ENCODE peak calls at places on chromosomes 11 and 22, in nine cellular contexts. M is lower lobe of right lung, G is psoas muscle, E is MCF 10A, X is dorsolateral prefrontal cortex, P is cardiac muscle cell, A is D721Med, O is GM12865, V is colonic mucosa. K is an unnamed sample.
A peak's percentile ranks its signal among the peaks of the same experiment; 100 is the strongest.

GRCh38 chr11:85088286-85088685 is 538.9 kb downstream of the DLG2 start:
- DNase-seq in M (no peak), G (no peak), E (no peak), X (no peak), P (no peak), A (no peak), O (no peak), V (no peak), K (no peak)

GRCh38 chr22:34917239-34917638 is 148.7 kb upstream of the ISX start:
- DNase-seq in M (no peak), G (no peak), E (no peak), X (peak; percentile 63), P (no peak), A (no peak), O (no peak), V (no peak), K (no peak)

GRCh38 chr11:134539285-134539684 is 127.2 kb upstream of the B3GAT1 start:
- DNase-seq in M (no peak), G (no peak), E (no peak), X (no peak), P (no peak), A (no peak), O (no peak), V (no peak), K (no peak)

GRCh38 chr22:43159484-43160178 is 8.3 kb downstream of the TSPO start:
- DNase-seq in M (no peak), G (no peak), E (no peak), X (no peak), P (no peak), A (no peak), O (peak; percentile 25), V (peak; percentile 96), K (no peak)

GRCh38 chr11:13694115-13694514 is 25.6 kb downstream of the FAR1 start:
- DNase-seq in M (no peak), G (no peak), E (no peak), X (no peak), P (no peak), A (no peak), O (no peak), V (no peak), K (no peak)

GRCh38 chr22:26323013-26323412 is 106.0 kb upstream of the ASPHD2 start:
- DNase-seq in M (no peak), G (no peak), E (peak; percentile 1), X (no peak), P (no peak), A (no peak), O (no peak), V (no peak), K (no peak)

GRCh38 chr22:27827586-27828213 is 26.1 kb upstream of the MN1 start:
- DNase-seq in M (no peak), G (peak; percentile 37), E (no peak), X (no peak), P (no peak), A (no peak), O (no peak), V (no peak), K (no peak)

GRCh38 chr11:128575956-128576340 is 11.4 kb downstream of the ETS1 start:
- DNase-seq in M (no peak), G (no peak), E (no peak), X (no peak), P (no peak), A (no peak), O (no peak), V (no peak), K (no peak)

GRCh38 chr11:69167130-69167915 is 11.6 kb downstream of the SMIM38 start:
- DNase-seq in M (no peak), G (no peak), E (no peak), X (no peak), P (no peak), A (no peak), O (no peak), V (no peak), K (no peak)

GRCh38 chr11:19442554-19442910 is 201.8 kb upstream of the E2F8 start:
- DNase-seq in M (no peak), G (no peak), E (no peak), X (no peak), P (no peak), A (no peak), O (no peak), V (no peak), K (no peak)

GRCh38 chr11:131582021-131582531 is 211.7 kb downstream of the NTM start:
- DNase-seq in M (no peak), G (no peak), E (no peak), X (no peak), P (no peak), A (no peak), O (no peak), V (no peak), K (no peak)

GRCh38 chr11:131580466-131580865 is 210.1 kb downstream of the NTM start:
- DNase-seq in M (no peak), G (no peak), E (no peak), X (no peak), P (no peak), A (no peak), O (no peak), V (no peak), K (no peak)

GRCh38 chr11:131583823-131584222 is 213.4 kb downstream of the NTM start:
- DNase-seq in M (no peak), G (no peak), E (no peak), X (no peak), P (no peak), A (no peak), O (no peak), V (no peak), K (no peak)

GRCh38 chr11:131581006-131581405 is 210.6 kb downstream of the NTM start:
- DNase-seq in M (no peak), G (no peak), E (no peak), X (no peak), P (no peak), A (no peak), O (no peak), V (no peak), K (no peak)

DNA sequence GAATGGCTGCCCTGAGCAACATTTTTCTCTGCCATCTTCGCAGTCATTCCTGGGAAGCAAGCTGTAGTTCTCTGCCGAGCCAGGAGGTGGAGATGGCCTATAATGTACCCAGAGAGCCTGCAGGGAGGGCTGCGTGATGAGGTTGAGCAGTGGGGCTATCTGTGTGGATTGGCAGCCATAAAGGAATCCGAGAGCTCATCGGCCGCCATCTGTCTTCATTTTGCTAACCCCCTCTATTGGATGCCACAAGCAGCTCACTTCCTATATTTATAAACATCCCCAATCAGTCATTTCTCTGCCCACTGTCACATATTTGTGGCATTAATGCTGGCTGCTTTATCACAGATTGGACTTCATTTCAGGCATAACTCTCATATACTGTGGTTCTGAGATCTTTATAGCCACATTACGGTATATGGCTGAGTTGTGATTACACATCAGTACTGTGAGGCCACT is 209.5 kb downstream of the NTM start:
- DNase-seq in M (no peak), G (peak; percentile 18), E (no peak), X (no peak), P (peak; percentile 63), A (no peak), O (peak; percentile 37), V (no peak), K (peak; percentile 48)
- TF ChIP-seq CTCF in M (peak; percentile 25), G (peak; percentile 17), E (no peak), X (peak; percentile 50), P (peak; percentile 54), A (peak; percentile 77), O (peak; percentile 50), V (no peak), K (peak; percentile 57)

GRCh38 chr22:46887978-46888377 is 125.5 kb downstream of the TBC1D22A start:
- DNase-seq in M (no peak), G (no peak), E (no peak), X (no peak), P (no peak), A (no peak), O (no peak), V (no peak), K (no peak)
- TF ChIP-seq CTCF in M (no peak), G (no peak), E (no peak), X (no peak), P (no peak), A (no peak), O (no peak), V (no peak), K (no peak)

DNA sequence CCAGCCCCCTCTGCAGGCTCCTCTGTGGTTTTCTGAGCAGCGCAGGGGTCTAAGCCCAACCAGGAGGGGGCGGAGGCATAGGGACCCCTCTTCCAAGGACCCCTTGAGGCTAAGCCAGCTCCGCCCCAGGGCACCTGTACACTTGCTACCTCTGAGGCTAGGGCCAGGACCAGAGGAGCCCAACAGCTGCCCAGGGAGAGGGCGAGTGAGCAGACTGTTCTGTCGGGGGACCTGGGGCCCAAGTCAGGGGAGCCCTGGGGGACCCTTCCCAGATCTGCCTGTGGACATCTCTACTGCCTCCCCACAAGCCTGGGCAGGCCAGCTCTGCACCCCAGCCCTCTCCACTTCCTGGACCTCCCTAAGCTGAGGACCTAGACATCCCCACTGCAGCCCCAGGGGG is 1.8 kb downstream of the B4GALNT4 start:
- DNase-seq in M (peak; percentile 35), G (no peak), E (no peak), X (no peak), P (no peak), A (no peak), O (no peak), V (no peak), K (no peak)
- TF ChIP-seq CTCF in M (no peak), G (no peak), E (no peak), X (no peak), P (no peak), A (no peak), O (no peak), V (no peak), K (no peak)

GRCh38 chr22:37819100-37819433 is 4.1 kb upstream of the GALR3 start:
- DNase-seq in M (no peak), G (no peak), E (no peak), X (no peak), P (no peak), A (peak; percentile 1), O (no peak), V (no peak), K (no peak)

GRCh38 chr22:37817705-37818311 is 5.4 kb upstream of the GALR3 start:
- DNase-seq in M (peak; percentile 83), G (peak; percentile 86), E (peak; percentile 71), X (peak; percentile 80), P (peak; percentile 92), A (peak; percentile 69), O (peak; percentile 79), V (peak; percentile 89), K (peak; percentile 95)

GRCh38 chr22:37816543-37817180 is 6.5 kb upstream of the GALR3 start:
- DNase-seq in M (no peak), G (no peak), E (no peak), X (no peak), P (no peak), A (peak; percentile 2), O (no peak), V (no peak), K (no peak)

GRCh38 chr22:37820350-37820749 is 2.8 kb upstream of the GALR3 start:
- DNase-seq in M (no peak), G (no peak), E (no peak), X (no peak), P (no peak), A (peak; percentile 5), O (no peak), V (no peak), K (no peak)

GRCh38 chr22:37818397-37819099 is 4.6 kb upstream of the GALR3 start:
- DNase-seq in M (peak; percentile 84), G (peak; percentile 65), E (no peak), X (peak; percentile 67), P (peak; percentile 73), A (no peak), O (peak; percentile 81), V (peak; percentile 71), K (peak; percentile 89)
- TF ChIP-seq CTCF in M (peak; percentile 46), G (peak; percentile 32), E (no peak), X (peak; percentile 19), P (peak; percentile 42), A (no peak), O (peak; percentile 43), V (peak; percentile 23), K (peak; percentile 47)